ENCODE peak calls at places on chromosomes 2 and 18, in ten cellular contexts. M is GM12865, E is A673, W is fibroblast of the aortic adventitia, B is choroid plexus epithelial cell, Q is psoas muscle, H is lower leg skin, K is coronary artery, O is endothelial cell, N is mesothelial cell of epicardium. Z is an unnamed sample.
A peak's percentile ranks its signal among the peaks of the same experiment; 100 is the strongest.

GRCh38 chr18:52334307-52334706 is 5.7 kb upstream of the DCC start:
- DNase-seq in N (no peak), E (no peak), B (no peak), Q (no peak), W (no peak), H (no peak), O (no peak), K (no peak), M (no peak), Z (no peak)

GRCh38 chr2:211035548-211036185 is 479.3 kb downstream of the CPS1 start:
- DNase-seq in H (no peak), W (peak; percentile 64), B (peak; percentile 67), Q (no peak), O (peak; percentile 31), N (no peak), K (no peak), E (peak; percentile 64), M (peak; percentile 16), Z (peak; percentile 5)

GRCh38 chr2:61435291-61435690 is 35.6 kb downstream of the USP34 start:
- DNase-seq in H (no peak), Q (no peak), K (no peak), N (no peak), W (no peak), O (no peak), E (no peak), M (no peak), B (no peak), Z (no peak)

GRCh38 chr2:86360781-86361180 is 23.4 kb upstream of the REEP1 start:
- DNase-seq in W (no peak), H (no peak), O (no peak), B (no peak), M (no peak), E (no peak), Q (no peak), N (no peak), K (no peak), Z (no peak)

GRCh38 chr2:68812256-68812655 is 58.9 kb downstream of the BMP10 start:
- DNase-seq in N (no peak), O (no peak), Q (no peak), M (no peak), B (no peak), E (no peak), K (no peak), H (no peak), W (no peak), Z (no peak)

GRCh38 chr2:182890773-182891381 is 24.4 kb upstream of the FRZB start:
- DNase-seq in K (no peak), H (no peak), W (no peak), O (no peak), E (no peak), Q (no peak), N (no peak), M (no peak), B (no peak), Z (no peak)

GRCh38 chr2:178331474-178332431 is 119.2 kb downstream of the PRKRA start:
- DNase-seq in N (no peak), M (no peak), Q (peak; percentile 36), E (no peak), K (no peak), O (no peak), H (peak; percentile 48), B (no peak), W (no peak), Z (no peak)

GRCh38 chr18:26074256-26074655 is 16.2 kb downstream of the SS18 start:
- DNase-seq in Q (no peak), N (no peak), H (no peak), E (no peak), O (no peak), B (no peak), K (no peak), M (no peak), W (no peak), Z (no peak)

GRCh38 chr18:78999939-79000338 is 20.3 kb downstream of the SALL3 start:
- DNase-seq in H (no peak), B (no peak), M (no peak), Q (no peak), E (no peak), N (no peak), O (no peak), K (no peak), W (no peak), Z (no peak)

GRCh38 chr2:148926291-148926961 is 51.4 kb downstream of the KIF5C start:
- DNase-seq in W (peak; percentile 19), Q (no peak), N (peak; percentile 54), M (peak; percentile 77), B (peak; percentile 51), H (no peak), E (peak; percentile 61), O (peak; percentile 60), K (no peak), Z (peak; percentile 48)

GRCh38 chr2:7728388-7728787 is 811.2 kb downstream of the RNF144A start:
- DNase-seq in B (no peak), W (no peak), H (no peak), Q (no peak), M (no peak), N (no peak), E (no peak), O (no peak), K (no peak), Z (no peak)

GRCh38 chr18:50076245-50076644 is 118.7 kb downstream of the MYO5B start:
- DNase-seq in B (no peak), M (no peak), K (no peak), W (no peak), H (no peak), O (no peak), E (no peak), N (no peak), Q (no peak), Z (no peak)

GRCh38 chr2:229416116-229416694 is 145.1 kb upstream of the PID1 start:
- DNase-seq in B (peak; percentile 94), N (no peak), W (peak; percentile 75), K (peak; percentile 90), Q (peak; percentile 82), M (no peak), O (no peak), E (peak; percentile 15), H (peak; percentile 89), Z (no peak)

DNA sequence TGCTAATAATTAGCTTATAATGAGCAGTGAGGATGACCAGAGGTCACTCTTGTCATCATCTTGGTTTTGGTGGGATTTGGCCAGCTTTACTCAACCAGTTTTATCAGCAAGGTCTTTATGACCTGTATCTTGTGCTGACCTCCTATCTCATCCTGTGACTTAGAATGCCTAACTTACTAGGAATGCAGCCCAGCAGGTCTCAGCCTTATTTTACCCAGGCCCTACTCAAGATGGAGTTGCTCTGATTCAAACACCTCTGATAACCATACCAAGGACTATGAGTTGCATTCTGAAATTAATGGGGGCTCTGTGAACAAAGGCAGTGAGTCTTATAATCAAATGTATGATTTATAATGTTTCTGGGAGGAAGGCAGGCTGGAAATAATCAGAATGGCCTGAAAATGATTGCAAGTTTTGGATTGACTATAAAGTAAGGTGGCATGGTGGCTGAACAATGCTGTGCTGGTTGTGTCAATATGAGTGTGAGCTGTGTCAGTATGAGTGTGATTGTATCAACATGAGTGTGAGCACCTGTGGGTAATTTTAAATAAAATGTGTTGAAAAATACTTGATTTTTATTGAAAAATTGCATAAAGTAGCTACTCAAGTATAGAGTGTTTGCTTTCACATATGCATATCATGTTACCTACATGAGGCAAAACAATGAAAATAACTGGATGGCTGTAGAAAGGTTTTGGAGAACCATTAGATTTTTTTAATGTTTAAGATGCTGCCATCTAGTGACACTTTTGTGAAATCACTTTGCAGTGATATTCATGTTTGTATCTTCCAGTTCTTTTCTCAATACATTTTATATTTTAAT is 103.0 kb downstream of the KYNU start:
- DNase-seq in H (no peak), E (peak; percentile 63), N (no peak), Q (no peak), B (peak; percentile 84), W (peak; percentile 71), O (no peak), M (peak; percentile 41), K (no peak), Z (no peak)
- TF ChIP-seq CTCF in H (no peak), E (peak; percentile 70), N (peak; percentile 77), Q (peak; percentile 40), B (peak; percentile 54), W (peak; percentile 50), O (peak; percentile 85), M (peak; percentile 29), K (peak; percentile 33), Z (peak; percentile 78)

GRCh38 chr2:127128508-127128907 is 21.6 kb upstream of the BIN1 start:
- DNase-seq in B (no peak), E (peak; percentile 49), Q (no peak), N (no peak), W (no peak), K (no peak), H (no peak), O (no peak), M (peak; percentile 87), Z (no peak)
- TF ChIP-seq CTCF in B (no peak), E (no peak), Q (no peak), N (no peak), W (no peak), K (no peak), H (no peak), O (no peak), M (no peak), Z (no peak)

GRCh38 chr2:198639580-198639979 is 818.2 kb downstream of the SATB2 start:
- DNase-seq in M (no peak), K (no peak), B (no peak), N (no peak), E (no peak), H (no peak), Q (no peak), O (no peak), W (no peak), Z (no peak)
- TF ChIP-seq CTCF in M (no peak), K (no peak), B (no peak), N (no peak), E (no peak), H (no peak), Q (no peak), O (no peak), W (no peak), Z (no peak)

GRCh38 chr2:4979127-4979526 is 713.1 kb upstream of the SOX11 start:
- DNase-seq in N (no peak), E (no peak), H (no peak), K (no peak), B (no peak), O (no peak), Q (no peak), W (no peak), M (no peak), Z (no peak)

GRCh38 chr2:4981802-4982409 is 710.3 kb upstream of the SOX11 start:
- DNase-seq in W (no peak), B (no peak), H (no peak), Q (no peak), O (no peak), E (no peak), K (no peak), M (no peak), N (no peak), Z (no peak)

GRCh38 chr2:4976407-4976806 is 715.8 kb upstream of the SOX11 start:
- DNase-seq in M (no peak), Q (no peak), H (no peak), K (no peak), B (no peak), O (no peak), E (no peak), N (no peak), W (no peak), Z (no peak)

DNA sequence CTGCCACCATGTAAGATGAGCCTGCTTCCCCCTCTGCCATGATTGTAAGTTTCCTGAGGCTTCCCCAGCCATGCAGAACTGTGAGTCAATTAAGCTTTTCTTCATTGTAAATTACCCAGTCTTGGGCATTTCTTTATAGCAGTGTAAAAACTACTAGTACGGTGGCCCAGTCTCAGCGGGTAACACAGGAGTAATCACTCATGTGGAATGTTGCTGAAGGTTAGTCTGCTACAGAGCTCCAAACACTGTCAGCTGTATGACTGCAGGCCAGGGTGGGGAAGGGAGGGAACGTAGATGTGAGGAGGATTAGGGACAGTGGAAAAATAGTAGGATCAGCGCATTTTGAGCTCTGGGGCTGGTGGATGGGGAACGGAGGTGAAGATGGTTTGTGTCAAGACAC is 711.2 kb upstream of the SOX11 start:
- DNase-seq in O (no peak), E (no peak), B (no peak), M (no peak), Q (no peak), N (no peak), W (no peak), H (no peak), K (no peak), Z (no peak)
- TF ChIP-seq CTCF in O (no peak), E (no peak), B (no peak), M (no peak), Q (no peak), N (no peak), W (no peak), H (no peak), K (no peak), Z (no peak)

Z was measured in neural crest cell.